ENCODE peak calls at places on chromosomes 5 and 9, in five cellular contexts. R, Z, C, H and Y are unnamed samples.

GRCh38 chr9:133763272-133764183 is 25.4 kb upstream of the SARDH start:
- DNase-seq in R (no peak), Z (no peak), C (no peak), H (peak; percentile 59), Y (no peak)

GRCh38 chr9:95101326-95101725 is 216.2 kb downstream of the FANCC start:
- DNase-seq in R (no peak), Z (no peak), C (no peak), H (no peak), Y (no peak)

GRCh38 chr9:75855509-75855908 is 35.0 kb upstream of the PCSK5 start:
- DNase-seq in R (no peak), Z (no peak), C (peak; percentile 17), H (no peak), Y (no peak)

GRCh38 chr9:98942906-98943681 is 613 bp upstream of the COL15A1 start:
- DNase-seq in R (no peak), Z (no peak), C (no peak), H (no peak), Y (no peak)

GRCh38 chr5:56026863-56027300 is 32.1 kb upstream of the IL6ST start:
- DNase-seq in R (peak; percentile 70), Z (no peak), C (peak; percentile 80), H (no peak), Y (no peak)

GRCh38 chr5:140038373-140038957 is 4.6 kb downstream of the NRG2 start:
- DNase-seq in R (no peak), Z (no peak), C (peak; percentile 50), H (no peak), Y (no peak)

GRCh38 chr5:54705994-54706616 is 188.5 kb downstream of the SNX18 start:
- DNase-seq in R (no peak), Z (no peak), C (no peak), H (no peak), Y (no peak)

GRCh38 chr9:105072476-105072875 is 144.5 kb upstream of the ABCA1 start:
- DNase-seq in R (no peak), Z (no peak), C (no peak), H (no peak), Y (no peak)

GRCh38 chr9:133059623-133060022 is 2.2 kb upstream of the CEL start:
- DNase-seq in R (no peak), Z (no peak), C (no peak), H (no peak), Y (no peak)

GRCh38 chr5:139667001-139667729 is 19.0 kb downstream of the CXXC5 start:
- DNase-seq in R (no peak), Z (no peak), C (no peak), H (no peak), Y (no peak)

GRCh38 chr9:81521892-81522291 is 167.5 kb downstream of the TLE1 start:
- DNase-seq in R (no peak), Z (no peak), C (no peak), H (no peak), Y (no peak)

GRCh38 chr9:127264462-127265040 is at the start of gene GARNL3:
- DNase-seq in R (no peak), Z (no peak), C (no peak), H (no peak), Y (no peak)

GRCh38 chr5:131252824-131253171 is 11.1 kb upstream of the CDC42SE2 start:
- DNase-seq in R (no peak), Z (peak; percentile 34), C (no peak), H (peak; percentile 70), Y (peak; percentile 42)

GRCh38 chr5:56983593-56984361 is 31.9 kb upstream of the MIER3 start:
- DNase-seq in R (no peak), Z (no peak), C (no peak), H (no peak), Y (no peak)

GRCh38 chr9:120730661-120731514 is 16.6 kb upstream of the MEGF9 start:
- DNase-seq in R (peak; percentile 53), Z (peak; percentile 50), C (peak; percentile 73), H (no peak), Y (no peak)
- H3K27me3 ChIP-seq in R (no peaks in the 10 kb centered on the region), Z (no peaks in the 10 kb centered on the region), C (no peaks in the 10 kb centered on the region), H (no peaks in the 10 kb centered on the region), Y (no peaks in the 10 kb centered on the region)

DNA sequence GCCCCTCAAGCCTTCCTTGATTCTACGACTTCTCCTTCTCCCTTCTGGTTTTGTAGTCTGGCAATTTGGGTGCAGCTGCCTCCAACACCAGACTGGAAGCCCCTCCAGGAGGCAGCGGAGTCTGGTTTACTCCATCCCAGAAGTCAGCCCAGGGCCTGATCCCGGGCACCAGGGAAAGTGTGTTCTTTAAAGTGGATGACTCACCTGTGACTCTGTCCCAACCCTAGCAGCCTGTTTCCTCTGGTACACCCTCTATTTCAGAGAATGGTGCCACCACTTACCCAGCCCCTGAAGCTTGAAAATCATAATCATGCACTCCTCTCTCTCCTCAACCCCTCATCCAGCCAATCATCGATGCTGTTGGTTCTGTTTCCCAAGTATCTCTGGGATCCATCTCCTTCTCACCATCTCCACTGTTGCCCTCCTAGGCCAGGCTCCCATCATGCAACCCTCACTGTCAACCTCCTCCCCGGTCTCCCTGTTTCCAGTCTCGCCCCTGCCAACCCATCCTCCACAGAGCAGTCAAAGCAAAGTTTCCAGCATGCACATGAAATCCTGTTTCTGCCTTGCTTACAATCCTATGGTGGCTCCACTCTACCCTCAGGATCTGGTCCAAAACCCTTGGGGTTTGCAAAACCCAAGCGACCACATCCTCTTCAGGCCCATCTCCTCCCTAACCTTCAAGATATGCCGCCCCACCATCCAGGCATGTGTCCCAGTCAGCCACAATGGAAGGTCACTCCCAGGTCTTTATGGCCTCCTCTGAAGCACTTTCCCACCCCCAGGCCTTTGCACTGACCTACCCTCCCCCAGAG is 10.5 kb downstream of the LHX6 start:
- DNase-seq in R (no peak), Z (no peak), C (no peak), H (no peak), Y (no peak)
- H3K27me3 ChIP-seq in R (peaks cover 83% of the 10 kb centered on the region), Z (peaks cover 100% of the 10 kb centered on the region), C (peaks cover 86% of the 10 kb centered on the region), H (peaks cover 70% of the 10 kb centered on the region), Y (peaks cover 18% of the 10 kb centered on the region)

GRCh38 chr9:135604437-135605237 is 34.7 kb downstream of the GLT6D1 start:
- DNase-seq in R (no peak), Z (peak; percentile 6), C (no peak), H (peak; percentile 62), Y (no peak)
- H3K27me3 ChIP-seq in R (no peaks in the 10 kb centered on the region), Z (peaks cover 60% of the 10 kb centered on the region), C (no peaks in the 10 kb centered on the region), H (no peaks in the 10 kb centered on the region), Y (no peaks in the 10 kb centered on the region)

GRCh38 chr5:1663186-1663585 is 136.5 kb downstream of the MRPL36 start:
- DNase-seq in R (no peak), Z (peak; percentile 5), C (no peak), H (peak; percentile 30), Y (no peak)

GRCh38 chr5:1662559-1663043 is 137.0 kb downstream of the MRPL36 start:
- DNase-seq in R (no peak), Z (no peak), C (no peak), H (peak; percentile 38), Y (no peak)

GRCh38 chr5:1661311-1661710 is 137.6 kb upstream of the LPCAT1 start:
- DNase-seq in R (no peak), Z (peak; percentile 3), C (no peak), H (peak; percentile 49), Y (no peak)

GRCh38 chr5:1660511-1660910 is 136.8 kb upstream of the LPCAT1 start:
- DNase-seq in R (no peak), Z (no peak), C (no peak), H (no peak), Y (no peak)

GRCh38 chr5:1661831-1662558 is 137.6 kb downstream of the MRPL36 start:
- DNase-seq in R (no peak), Z (no peak), C (no peak), H (peak; percentile 47), Y (no peak)
- H3K27me3 ChIP-seq in R (peaks cover 19% of the 10 kb centered on the region), Z (peaks cover 92% of the 10 kb centered on the region), C (peaks cover 12% of the 10 kb centered on the region), H (peaks cover 20% of the 10 kb centered on the region), Y (no peaks in the 10 kb centered on the region)

DNA sequence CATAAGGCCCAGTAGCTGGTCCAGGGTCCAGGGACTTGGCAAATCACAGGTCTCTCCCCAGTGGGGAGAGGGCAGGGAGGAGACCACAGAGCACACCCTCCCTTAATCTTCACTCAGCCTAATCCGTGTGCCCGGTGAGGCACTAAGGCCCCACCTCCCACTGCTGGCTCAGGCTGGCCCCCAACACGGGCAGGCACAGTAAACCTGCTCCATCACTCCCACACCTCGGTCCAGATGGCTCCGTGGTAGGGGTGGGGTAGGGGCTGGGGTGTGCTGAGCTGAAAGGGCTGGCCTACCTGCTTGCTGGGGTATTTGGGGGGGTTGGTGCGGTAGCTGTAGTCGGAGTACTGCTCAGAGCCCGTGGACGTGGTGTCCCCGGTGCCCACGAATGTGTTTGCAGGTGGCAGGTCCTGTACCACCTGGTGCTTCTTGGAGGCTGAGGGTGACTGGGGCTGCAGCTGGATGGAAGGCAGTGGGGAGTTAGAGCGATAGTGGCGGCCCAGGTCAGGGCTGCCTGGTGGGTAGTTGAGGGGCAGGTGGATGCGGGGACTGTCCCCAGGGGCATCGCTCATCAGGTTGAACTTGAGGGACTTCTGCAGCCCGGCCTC is 15.2 kb downstream of the PCDH1 start:
- DNase-seq in R (no peak), Z (no peak), C (no peak), H (no peak), Y (no peak)
- H3K27me3 ChIP-seq in R (peaks cover 11% of the 10 kb centered on the region), Z (no peaks in the 10 kb centered on the region), C (peaks cover 18% of the 10 kb centered on the region), H (no peaks in the 10 kb centered on the region), Y (no peaks in the 10 kb centered on the region)

DNA sequence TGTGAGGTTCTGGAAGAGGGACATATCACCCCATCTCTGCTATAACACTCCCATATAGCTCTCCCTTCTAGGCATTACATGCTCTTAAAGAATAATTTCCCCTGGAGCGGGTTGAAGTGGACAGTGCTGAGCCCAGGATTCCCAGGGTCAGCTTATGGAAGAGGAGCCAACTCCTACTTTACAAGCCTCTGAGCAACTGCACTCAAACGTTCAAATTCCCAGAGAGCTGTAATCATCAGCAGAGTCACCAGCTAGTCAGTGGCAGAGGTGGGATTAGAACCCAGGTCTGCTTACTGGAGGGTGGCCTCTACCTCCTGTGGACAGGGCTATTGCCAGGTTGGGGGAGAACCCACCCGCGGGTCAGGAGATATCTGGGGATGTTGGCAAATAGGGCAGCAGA is 1.4 kb downstream of the NEURL1B start:
- DNase-seq in R (no peak), Z (no peak), C (no peak), H (no peak), Y (no peak)
- H3K27me3 ChIP-seq in R (no peaks in the 10 kb centered on the region), Z (no peaks in the 10 kb centered on the region), C (no peaks in the 10 kb centered on the region), H (no peaks in the 10 kb centered on the region), Y (no peaks in the 10 kb centered on the region)